ENCODE peak calls at places on chromosome 4, in seven cellular contexts. Z, F, V, Q, T, Y and O are unnamed samples.

GRCh38 chr4:38691251-38692008 is 27.4 kb downstream of the KLF3 start:
- DNase-seq in Y (no peak), F (no peak), Z (no peak), Q (no peak), V (no peak), T (no peak), O (no peak)

GRCh38 chr4:81620442-81620841 is 148.7 kb upstream of the RASGEF1B start:
- DNase-seq in Z (no peak), Y (no peak), Q (no peak), V (no peak), F (no peak), T (no peak), O (no peak)

GRCh38 chr4:173485164-173485563 is 44.9 kb downstream of the HAND2 start:
- DNase-seq in Z (no peak), Q (no peak), T (no peak), F (no peak), Y (no peak), V (no peak), O (peak; percentile 37)

GRCh38 chr4:961651-962230 is 11.6 kb downstream of the DGKQ start:
- DNase-seq in Q (no peak), F (no peak), Y (no peak), T (no peak), V (no peak), Z (no peak), O (no peak)

GRCh38 chr4:89797117-89797516 is 39.8 kb downstream of the SNCA start:
- DNase-seq in Y (peak; percentile 31), Q (no peak), F (no peak), T (no peak), Z (no peak), V (no peak), O (peak; percentile 12)

GRCh38 chr4:72974694-72975487 is 94.6 kb downstream of the COX18 start:
- DNase-seq in Z (no peak), V (no peak), T (no peak), Y (no peak), Q (no peak), F (no peak), O (no peak)

GRCh38 chr4:126414741-126415140 is 1100.0 kb downstream of the FAT4 start:
- DNase-seq in T (no peak), Q (no peak), V (no peak), Y (no peak), F (no peak), Z (no peak), O (no peak)

GRCh38 chr4:142352682-142353081 is 493.4 kb downstream of the INPP4B start:
- DNase-seq in Z (no peak), Y (no peak), Q (no peak), F (no peak), V (no peak), T (no peak), O (no peak)

GRCh38 chr4:79588679-79589078 is 180.7 kb upstream of the GK2 start:
- DNase-seq in T (no peak), Q (no peak), F (no peak), Z (no peak), V (no peak), Y (no peak), O (no peak)

GRCh38 chr4:104489731-104490095 is 5.0 kb downstream of the CXXC4 start:
- DNase-seq in Q (no peak), Z (no peak), Y (no peak), F (no peak), V (no peak), T (no peak), O (no peak)

DNA sequence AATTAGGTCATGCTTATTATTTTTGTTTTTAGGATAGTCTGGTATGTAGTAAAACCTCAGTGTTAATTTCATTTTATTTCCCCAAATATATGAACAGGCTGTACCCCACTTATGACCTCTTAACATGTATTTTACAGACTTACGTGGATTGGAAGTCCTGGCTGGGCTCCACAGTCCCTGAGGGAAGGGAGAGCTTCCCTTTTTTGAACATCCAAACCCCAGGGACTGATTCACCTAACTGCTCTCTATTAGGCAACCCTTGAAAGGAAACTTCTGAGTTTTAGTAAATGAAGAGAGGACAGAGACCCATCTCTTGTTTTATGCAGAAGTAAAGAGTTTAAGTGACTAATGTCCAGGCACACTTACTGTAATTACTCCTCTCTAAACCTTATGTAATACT is 233.1 kb upstream of the SPRY1 start:
- DNase-seq in V (no peak), Z (no peak), Y (no peak), T (no peak), F (no peak), Q (no peak), O (no peak)
- H3K4me1 ChIP-seq in V (peaks cover 3% of the 10 kb centered on the region), Z (peaks cover 3% of the 10 kb centered on the region), Y (no peaks in the 10 kb centered on the region), T (peaks cover 24% of the 10 kb centered on the region), F (no peaks in the 10 kb centered on the region), Q (no peaks in the 10 kb centered on the region), O (no peaks in the 10 kb centered on the region)

DNA sequence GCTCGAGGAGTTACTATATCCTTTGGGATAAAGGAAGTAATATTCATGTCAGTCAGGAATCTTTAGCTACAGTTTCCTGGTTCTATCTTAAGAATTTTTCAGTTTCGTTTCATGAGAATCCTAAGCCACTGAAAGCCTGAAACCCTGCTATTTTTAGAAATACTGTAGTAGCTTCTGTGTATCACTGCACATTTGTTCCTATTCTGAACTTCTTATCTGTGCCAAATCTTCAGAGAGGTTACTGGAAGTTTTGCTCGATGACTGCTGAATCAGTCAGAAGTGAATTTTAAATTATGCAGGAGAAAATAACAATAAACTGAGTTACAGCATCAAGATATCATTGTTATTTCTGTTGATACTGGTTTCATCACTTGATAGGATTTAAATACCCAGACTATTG is 249.3 kb downstream of the TENM3 start:
- DNase-seq in Q (no peak), Z (no peak), F (no peak), T (no peak), Y (no peak), V (no peak), O (no peak)
- H3K4me3 ChIP-seq in Q (no peak overlapping the region), Z (no peak overlapping the region), F (no peak overlapping the region), T (no peak overlapping the region), Y (no peak overlapping the region), V (peak overlapping the region; percentile 45), O (no peak overlapping the region)

DNA sequence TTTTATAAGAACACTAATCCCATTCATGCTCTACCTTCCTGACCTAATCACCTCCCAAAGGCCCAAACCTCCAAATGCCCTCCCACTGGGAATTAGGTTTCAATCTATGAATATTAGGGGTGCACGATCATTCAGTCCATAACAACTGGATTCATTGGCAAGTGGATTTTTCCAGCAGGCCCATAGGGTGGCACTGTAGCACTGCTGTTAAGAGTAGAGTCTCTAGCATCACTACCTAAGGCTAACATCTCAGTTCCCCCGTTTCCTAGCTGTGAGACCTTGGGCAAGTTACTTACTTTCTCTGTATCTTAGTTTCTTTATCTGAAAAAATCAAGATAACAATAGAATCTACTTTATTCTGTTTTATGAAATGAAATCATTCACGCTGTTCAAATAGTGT is 315.8 kb downstream of the STIM2 start:
- DNase-seq in Q (no peak), Y (no peak), T (peak; percentile 66), Z (peak; percentile 73), F (no peak), V (peak; percentile 1), O (peak; percentile 10)
- TF ChIP-seq CTCF in Q (no peak), Y (no peak), T (peak; percentile 89), Z (peak; percentile 74), F (peak; percentile 51), V (peak; percentile 42), O (peak; percentile 27)

GRCh38 chr4:119034276-119035008 is 101.2 kb upstream of the MYOZ2 start:
- DNase-seq in T (peak; percentile 59), Q (no peak), F (no peak), Z (no peak), Y (no peak), V (no peak), O (no peak)

GRCh38 chr4:119038465-119038864 is 97.2 kb upstream of the MYOZ2 start:
- DNase-seq in T (no peak), F (no peak), V (no peak), Z (no peak), Q (no peak), Y (no peak), O (no peak)

GRCh38 chr4:119039160-119039559 is 96.5 kb upstream of the MYOZ2 start:
- DNase-seq in Z (no peak), V (no peak), Q (no peak), F (no peak), Y (no peak), T (no peak), O (no peak)

GRCh38 chr4:119037709-119038463 is 97.7 kb upstream of the MYOZ2 start:
- DNase-seq in Z (no peak), V (no peak), Q (no peak), T (no peak), F (no peak), Y (no peak), O (no peak)

DNA sequence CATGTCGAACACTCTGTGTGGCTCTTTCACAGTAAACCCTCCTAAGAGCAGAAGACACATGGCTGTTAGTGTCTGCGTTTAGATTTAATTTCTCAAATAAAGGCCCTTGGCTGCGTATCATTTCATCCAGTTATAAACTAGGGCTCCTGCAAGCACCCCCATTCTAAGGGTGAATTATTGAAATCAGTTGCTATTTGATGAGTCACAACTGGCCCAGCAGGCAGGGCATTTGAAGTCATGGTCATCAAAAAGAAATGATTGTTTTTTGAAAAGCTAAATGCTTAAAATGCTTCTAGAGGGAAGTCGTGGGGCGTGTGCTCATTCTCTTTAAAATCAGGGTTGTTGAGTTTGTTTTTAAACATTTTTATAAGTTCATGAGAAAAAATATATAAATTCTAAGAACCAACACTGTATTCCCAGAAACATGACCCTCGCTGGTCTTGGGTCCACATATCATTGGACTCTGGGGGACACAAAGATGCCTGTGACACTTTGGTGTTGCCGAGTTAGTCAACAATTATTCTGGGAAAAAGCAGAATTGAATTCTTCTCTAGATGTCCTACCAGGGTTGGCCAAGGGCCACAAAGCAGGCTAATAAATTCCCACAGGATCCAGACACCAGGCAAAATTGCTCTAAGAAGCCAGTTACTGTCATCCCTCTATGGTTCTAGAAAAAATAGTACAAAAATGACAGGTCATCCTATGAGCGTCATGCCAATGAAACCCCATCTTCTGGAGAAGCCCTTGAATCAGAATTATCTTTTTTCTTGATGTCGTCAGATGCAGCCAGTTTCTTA is 99.5 kb upstream of the MYOZ2 start:
- DNase-seq in V (no peak), F (no peak), Q (no peak), Y (no peak), Z (no peak), T (no peak), O (no peak)
- H3K4me1 ChIP-seq in V (peaks cover 6% of the 10 kb centered on the region), F (no peaks in the 10 kb centered on the region), Q (peaks cover 37% of the 10 kb centered on the region), Y (no peaks in the 10 kb centered on the region), Z (peaks cover 13% of the 10 kb centered on the region), T (peaks cover 49% of the 10 kb centered on the region), O (no peaks in the 10 kb centered on the region)